ENCODE peak calls at places on chromosomes 12 and 14, in eight cellular contexts. J is body of pancreas, M is hepatocyte, S is lung, E is cardiac fibroblast, K is lower leg skin, O is AG10803, F is Calu3. N is an unnamed sample.

GRCh38 chr12:42091769-42092168 is 52.9 kb downstream of the GXYLT1 start:
- DNase-seq in M (no peak), J (no peak), F (no peak), E (no peak), O (no peak), S (no peak), K (no peak), N (no peak)

GRCh38 chr12:49588761-49589516 is 16.5 kb downstream of the FAM186B start:
- DNase-seq in S (no peak), K (no peak), F (no peak), E (peak), J (no peak), O (no peak), M (no peak), N (no peak)

GRCh38 chr14:95507701-95508103 is 8.7 kb downstream of the SYNE3 start:
- DNase-seq in O (peak), M (no peak), E (peak), K (no peak), F (no peak), S (no peak), J (no peak), N (no peak)

GRCh38 chr14:95318870-95319311 is 817 bp downstream of the CLMN start:
- DNase-seq in K (no peak), J (no peak), S (no peak), E (no peak), O (no peak), F (no peak), M (no peak), N (no peak)

GRCh38 chr12:104973250-104973649 is 12.9 kb upstream of the NOPCHAP1 start:
- DNase-seq in K (no peak), M (no peak), O (no peak), J (no peak), F (no peak), S (no peak), E (no peak), N (no peak)

GRCh38 chr12:104456950-104457745 is 400 bp downstream of the CHST11 start:
- DNase-seq in F (peak), K (peak), E (peak), M (peak), S (peak), O (peak), J (peak), N (peak)

GRCh38 chr12:78698747-78699146 is 165.8 kb upstream of the SYT1 start:
- DNase-seq in F (peak), J (no peak), K (no peak), O (peak), M (no peak), S (no peak), E (no peak), N (no peak)

GRCh38 chr12:53424626-53425514 is 1.2 kb downstream of the AMHR2 start:
- DNase-seq in M (peak), K (no peak), J (peak), F (no peak), E (peak), O (no peak), S (no peak), N (no peak)

GRCh38 chr12:112121780-112122565 is 3.4 kb upstream of the TRAFD1 start:
- DNase-seq in M (peak), J (peak), F (no peak), E (peak), S (peak), O (peak), K (peak), N (peak)

GRCh38 chr14:24243336-24243836 is 963 bp upstream of the TINF2 start:
- DNase-seq in F (peak), K (no peak), E (no peak), O (no peak), J (peak), S (no peak), M (peak), N (no peak)

GRCh38 chr14:106738075-106738474 is 1211.7 kb downstream of the TMEM121 start:
- DNase-seq in O (no peak), E (no peak), K (no peak), M (no peak), S (no peak), F (no peak), J (no peak), N (no peak)

GRCh38 chr12:109612975-109613502 is 39.4 kb downstream of the MVK start:
- DNase-seq in M (no peak), F (no peak), S (no peak), E (peak), K (no peak), J (no peak), O (peak), N (no peak)

GRCh38 chr12:68304626-68305025 is 27.5 kb downstream of the MDM1 start:
- DNase-seq in K (no peak), O (no peak), J (no peak), F (no peak), E (peak), S (no peak), M (no peak), N (no peak)

GRCh38 chr12:86158956-86159355 is 97.2 kb downstream of the MGAT4C start:
- DNase-seq in O (no peak), S (no peak), J (no peak), K (no peak), E (no peak), M (no peak), F (no peak), N (no peak)

GRCh38 chr14:101071493-101071891 is 168.0 kb upstream of the RTL1 start:
- DNase-seq in M (peak), F (no peak), J (peak), E (no peak), K (no peak), O (no peak), S (no peak), N (peak)

GRCh38 chr14:53780156-53780555 is 176.5 kb downstream of the BMP4 start:
- DNase-seq in O (no peak), F (no peak), M (no peak), J (no peak), S (no peak), K (no peak), E (no peak), N (no peak)

GRCh38 chr12:2783936-2784600 is 10.7 kb upstream of the FKBP4 start:
- DNase-seq in F (peak), E (peak), K (no peak), J (peak), M (peak), O (peak), S (peak), N (no peak)

GRCh38 chr14:38098074-38098846 is 109.4 kb upstream of the SSTR1 start:
- DNase-seq in E (peak), K (no peak), O (peak), M (no peak), S (no peak), F (no peak), J (no peak), N (no peak)

GRCh38 chr14:60485600-60486251 is at the start of gene C14orf39:
- DNase-seq in S (no peak), O (no peak), E (peak), K (no peak), J (no peak), M (peak), F (no peak), N (no peak)

GRCh38 chr14:89616425-89617141 is 199.6 kb upstream of the FOXN3 start:
- DNase-seq in K (no peak), O (peak), S (no peak), E (peak), F (no peak), J (no peak), M (peak), N (no peak)

GRCh38 chr12:123119808-123120207 is 31.1 kb downstream of the PITPNM2 start:
- DNase-seq in F (no peak), K (no peak), E (no peak), M (no peak), J (no peak), O (no peak), S (no peak), N (no peak)

DNA sequence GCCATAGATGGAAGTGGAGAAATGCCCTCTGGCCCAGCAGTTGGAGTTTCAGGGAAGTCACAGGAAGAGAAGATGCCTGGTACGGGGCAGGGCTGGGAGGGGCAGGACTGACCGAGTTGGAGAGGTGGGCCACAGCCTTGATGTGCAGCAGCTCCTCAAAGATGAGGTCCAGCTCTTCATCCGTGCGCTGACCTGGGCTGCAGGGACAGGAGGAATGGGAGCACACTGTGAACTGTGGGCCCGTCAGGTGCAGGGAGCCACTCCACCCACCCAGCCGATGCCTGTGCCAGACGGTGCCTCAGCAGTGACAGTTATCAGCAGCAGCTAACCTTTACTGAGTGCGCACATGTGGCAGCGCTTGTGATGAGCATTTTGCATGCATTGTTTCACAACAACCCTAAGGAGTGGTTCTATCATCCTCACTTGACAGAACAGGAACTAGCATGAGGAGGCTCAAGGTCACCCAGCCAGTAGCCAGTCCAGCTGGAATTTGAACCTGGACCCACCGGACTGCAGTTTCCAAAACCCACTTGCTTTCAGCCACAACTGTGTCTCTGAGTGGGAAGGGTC is 8.4 kb downstream of the RAPGEF3 start:
- DNase-seq in S (no peak), O (no peak), F (no peak), M (no peak), E (no peak), J (no peak), K (no peak), N (no peak)
- TF ChIP-seq CTCF in S (no peak), O (no peak), F (no peak), M (no peak), E (no peak), J (no peak), K (no peak), N (no peak)

GRCh38 chr14:93183596-93184317 is 940 bp downstream of the MOAP1 start:
- DNase-seq in M (no peak), K (no peak), F (no peak), E (no peak), O (no peak), S (peak), J (no peak), N (no peak)

GRCh38 chr14:93185333-93185688 is 194 bp downstream of the LYSET start:
- DNase-seq in F (no peak), K (no peak), S (no peak), E (no peak), J (no peak), O (no peak), M (no peak), N (no peak)

GRCh38 chr14:93186961-93187360 is 1.8 kb downstream of the LYSET start:
- DNase-seq in O (no peak), K (no peak), M (no peak), F (no peak), E (no peak), J (no peak), S (no peak), N (no peak)

GRCh38 chr14:93186461-93186860 is 1.3 kb downstream of the LYSET start:
- DNase-seq in J (peak), K (no peak), O (no peak), E (no peak), F (no peak), M (no peak), S (no peak), N (no peak)

DNA sequence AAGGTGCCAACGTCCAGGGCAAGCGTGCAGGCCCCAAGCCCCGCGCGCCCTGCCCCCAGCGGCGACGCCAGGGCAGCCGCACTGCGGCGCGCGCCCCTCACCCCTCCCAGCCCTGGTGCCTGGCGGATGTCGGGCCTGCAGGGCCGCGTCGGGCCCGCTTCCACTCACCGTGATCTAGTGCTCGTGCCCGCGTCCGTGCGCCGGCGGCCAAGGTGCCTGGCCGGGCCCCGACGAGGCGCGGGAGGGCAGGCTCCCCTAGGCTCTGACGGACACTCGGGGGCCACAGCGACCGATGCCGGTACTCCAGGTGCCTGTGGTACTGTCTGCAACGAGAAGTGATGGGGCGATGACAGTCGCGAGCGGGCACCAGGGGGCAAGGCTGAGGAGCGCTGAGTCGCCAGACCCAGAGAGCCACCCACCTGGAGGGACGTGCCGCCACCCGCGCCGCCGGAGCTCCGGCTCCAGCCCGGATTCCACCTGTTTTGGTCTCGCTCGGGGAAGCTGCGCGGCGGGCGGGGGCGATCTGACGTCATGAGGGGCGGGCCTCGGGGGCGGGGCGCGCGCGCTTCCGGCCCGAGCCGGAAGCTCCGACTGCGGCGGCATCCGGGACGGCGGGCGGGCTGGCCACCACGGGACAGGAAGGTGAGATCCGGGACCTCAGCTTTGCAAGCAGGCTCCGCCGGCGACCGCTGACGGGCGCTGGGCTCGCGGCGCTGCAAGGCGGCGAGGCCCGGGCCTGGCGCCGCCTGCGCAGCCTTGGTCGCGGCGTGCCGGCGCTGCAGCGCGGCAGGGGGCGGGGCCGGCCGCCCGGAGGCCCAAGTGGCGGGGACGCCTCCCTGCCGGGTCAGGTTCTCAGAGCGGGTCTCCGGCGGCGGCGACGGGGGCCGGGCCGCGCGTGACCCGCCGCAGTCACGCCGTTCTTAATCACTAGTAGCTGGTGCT is at the start of the genes LYSET and MOAP1:
- DNase-seq in E (peak), J (peak), K (peak), M (peak), O (peak), F (peak), S (peak), N (peak)
- TF ChIP-seq CTCF in E (no peak), J (peak), K (no peak), M (no peak), O (no peak), F (peak), S (no peak), N (no peak)

DNA sequence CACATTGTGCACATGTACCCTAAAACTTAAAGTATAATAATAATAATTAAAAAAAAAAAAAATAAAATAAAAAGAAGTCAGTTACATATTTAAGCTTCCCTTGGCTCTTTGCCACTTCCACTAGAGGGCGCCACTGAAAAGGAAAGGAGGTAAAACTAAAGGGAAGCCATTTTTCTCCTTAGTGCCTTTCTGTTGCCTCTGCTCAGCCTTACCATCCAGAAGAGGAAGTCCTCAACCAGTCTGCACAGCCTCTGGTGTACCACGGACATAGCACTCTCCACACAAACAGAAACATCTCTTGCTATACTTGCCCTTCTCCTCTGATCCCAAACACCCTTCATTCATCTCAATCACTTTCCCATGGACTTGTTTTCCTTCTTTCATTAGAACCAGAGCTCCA is 169.0 kb upstream of the EEA1 start:
- DNase-seq in E (peak), K (peak), J (peak), M (peak), O (no peak), S (peak), F (peak), N (peak)
- TF ChIP-seq CTCF in E (peak), K (no peak), J (peak), M (peak), O (peak), S (no peak), F (peak), N (no peak)

GRCh38 chr12:118304093-118304492 is 68.6 kb downstream of the TAOK3 start:
- DNase-seq in E (no peak), J (no peak), M (no peak), O (no peak), S (no peak), F (no peak), K (no peak), N (no peak)
- TF ChIP-seq CTCF in E (no peak), J (no peak), M (no peak), O (no peak), S (no peak), F (no peak), K (no peak), N (no peak)

GRCh38 chr12:51521554-51522276 is 69.3 kb upstream of the SCN8A start:
- DNase-seq in S (no peak), O (no peak), M (no peak), E (no peak), J (no peak), F (no peak), K (no peak), N (no peak)

GRCh38 chr12:51522696-51523095 is 68.3 kb upstream of the SCN8A start:
- DNase-seq in M (no peak), E (no peak), F (no peak), O (no peak), K (no peak), J (no peak), S (no peak), N (no peak)

GRCh38 chr12:51519755-51520154 is 71.3 kb upstream of the SCN8A start:
- DNase-seq in E (no peak), S (no peak), M (no peak), K (no peak), O (no peak), J (no peak), F (no peak), N (no peak)

GRCh38 chr12:51517800-51518199 is 73.2 kb upstream of the SCN8A start:
- DNase-seq in M (no peak), O (no peak), F (no peak), S (no peak), E (no peak), J (no peak), K (no peak), N (no peak)

GRCh38 chr12:51520576-51521325 is 70.3 kb upstream of the SCN8A start:
- DNase-seq in E (no peak), O (no peak), S (no peak), J (no peak), K (no peak), F (no peak), M (no peak), N (no peak)
- TF ChIP-seq CTCF in E (no peak), O (no peak), S (no peak), J (no peak), K (no peak), F (no peak), M (no peak), N (no peak)

GRCh38 chr14:68896132-68896531 is 83.0 kb downstream of the ACTN1 start:
- DNase-seq in K (no peak), M (no peak), J (no peak), S (no peak), F (no peak), E (no peak), O (no peak), N (no peak)
- TF ChIP-seq CTCF in K (no peak), M (no peak), J (no peak), S (no peak), F (no peak), E (peak), O (peak), N (no peak)

GRCh38 chr14:23101213-23101970 is 3.4 kb downstream of the CIROP start:
- DNase-seq in S (no peak), E (no peak), O (no peak), F (no peak), K (no peak), M (no peak), J (no peak), N (no peak)

GRCh38 chr14:23102801-23103200 is 2.0 kb downstream of the CIROP start:
- DNase-seq in F (no peak), J (no peak), K (no peak), M (no peak), E (no peak), O (no peak), S (no peak), N (no peak)

GRCh38 chr14:23097786-23098185 is 2.5 kb downstream of the C14orf119 start:
- DNase-seq in S (no peak), K (no peak), J (no peak), O (no peak), M (no peak), F (no peak), E (no peak), N (no peak)

GRCh38 chr14:23101986-23102625 is 2.7 kb downstream of the CIROP start:
- DNase-seq in J (no peak), E (no peak), K (no peak), S (no peak), F (no peak), M (no peak), O (no peak), N (no peak)

GRCh38 chr14:23099212-23099861 is 4.0 kb downstream of the C14orf119 start:
- DNase-seq in S (no peak), F (no peak), M (no peak), K (no peak), O (no peak), J (peak), E (no peak), N (no peak)
- TF ChIP-seq CTCF in S (no peak), F (no peak), M (no peak), K (no peak), O (no peak), J (peak), E (no peak), N (no peak)